ENCODE peak calls at places on chromosomes 3 and 15, in ten cellular contexts. Z is lung; F is pancreas; G is endothelial cell of umbilical vein; E is IMR-90; C is PC-3; U is GM23338; X is stomach; H is CD4-positive, CD25-positive, alpha-beta regulatory T cell; B is right atrium auricular region. V is an unnamed sample. For H3K36me3 and H3K4me1, the result is how much of the 10 kb centered on the place peaks cover.

GRCh38 chr3:98839846-98840245 is 61.6 kb downstream of the DCBLD2 start:
- DNase-seq in U (no peak), Z (no peak), E (peak), C (no peak), G (no peak), F (no peak), H (no peak), B (no peak), X (no peak), V (no peak)

GRCh38 chr3:114567774-114568173 is 273.9 kb downstream of the TIGIT start:
- DNase-seq in B (no peak), E (no peak), F (peak), Z (no peak), H (no peak), U (no peak), G (no peak), C (no peak), X (no peak), V (no peak)

GRCh38 chr15:86915811-86916331 is 836.2 kb downstream of the AGBL1 start:
- DNase-seq in F (peak), X (no peak), Z (no peak), E (peak), U (peak), G (no peak), C (peak), H (no peak), B (no peak), V (no peak)

GRCh38 chr3:18100126-18100525 is 325.0 kb downstream of the SATB1 start:
- DNase-seq in H (no peak), E (peak), X (no peak), C (peak), B (no peak), Z (no peak), F (no peak), G (no peak), U (no peak), V (no peak)

GRCh38 chr15:69729167-69729748 is 276.6 kb downstream of the RPLP1 start:
- DNase-seq in U (peak), H (peak), F (peak), E (peak), G (peak), X (peak), Z (peak), B (no peak), C (peak), V (no peak)

GRCh38 chr15:92574566-92574965 is 81.0 kb downstream of the FAM174B start:
- DNase-seq in F (no peak), B (no peak), Z (no peak), G (peak), H (no peak), X (no peak), E (no peak), C (no peak), U (no peak), V (no peak)

GRCh38 chr3:56753206-56753605 is 48.5 kb downstream of the ARHGEF3 start:
- DNase-seq in E (peak), Z (no peak), C (no peak), X (no peak), G (no peak), H (no peak), B (no peak), U (no peak), F (no peak), V (no peak)

GRCh38 chr3:188584162-188584529 is 430.2 kb downstream of the LPP start:
- DNase-seq in X (no peak), G (peak), U (peak), C (peak), E (peak), Z (no peak), F (no peak), B (no peak), H (no peak), V (no peak)

GRCh38 chr3:40800343-40800742 is 275.6 kb downstream of the ZNF621 start:
- DNase-seq in C (peak), U (peak), F (no peak), X (no peak), H (no peak), G (peak), Z (peak), B (peak), E (peak), V (no peak)

GRCh38 chr3:14839236-14839635 is 20.5 kb downstream of the FGD5 start:
- DNase-seq in G (no peak), X (no peak), F (no peak), Z (no peak), B (no peak), C (no peak), H (no peak), E (no peak), U (peak), V (no peak)

GRCh38 chr3:156497326-156497725 is 57.6 kb downstream of the SSR3 start:
- DNase-seq in C (no peak), Z (no peak), G (no peak), X (no peak), E (peak), H (no peak), F (no peak), U (no peak), B (no peak), V (no peak)

GRCh38 chr15:59096429-59096828 is 8.5 kb upstream of the CCNB2 start:
- DNase-seq in C (no peak), H (no peak), X (no peak), G (no peak), U (no peak), E (no peak), B (no peak), Z (no peak), F (no peak), V (no peak)
- H3K36me3 ChIP-seq in C (under half), H (half or more), X (half or more), G (under half), U (under half), E (under half), B (under half), Z (under half), F (half or more), V (under half)

GRCh38 chr3:72079369-72079872 is 294.5 kb upstream of the PROK2 start:
- DNase-seq in E (no peak), C (no peak), F (no peak), Z (no peak), H (no peak), G (no peak), U (no peak), B (no peak), X (no peak), V (no peak)

GRCh38 chr3:72081456-72081855 is 296.5 kb upstream of the PROK2 start:
- DNase-seq in X (no peak), U (no peak), E (no peak), C (no peak), B (no peak), G (no peak), Z (no peak), H (no peak), F (no peak), V (no peak)

GRCh38 chr3:72078661-72079368 is 293.9 kb upstream of the PROK2 start:
- DNase-seq in H (no peak), U (no peak), B (no peak), G (no peak), E (no peak), C (no peak), Z (no peak), X (no peak), F (no peak), V (no peak)

GRCh38 chr3:72080800-72081199 is 295.9 kb upstream of the PROK2 start:
- DNase-seq in F (no peak), U (no peak), E (no peak), H (no peak), X (no peak), B (no peak), G (no peak), Z (no peak), C (no peak), V (no peak)

DNA sequence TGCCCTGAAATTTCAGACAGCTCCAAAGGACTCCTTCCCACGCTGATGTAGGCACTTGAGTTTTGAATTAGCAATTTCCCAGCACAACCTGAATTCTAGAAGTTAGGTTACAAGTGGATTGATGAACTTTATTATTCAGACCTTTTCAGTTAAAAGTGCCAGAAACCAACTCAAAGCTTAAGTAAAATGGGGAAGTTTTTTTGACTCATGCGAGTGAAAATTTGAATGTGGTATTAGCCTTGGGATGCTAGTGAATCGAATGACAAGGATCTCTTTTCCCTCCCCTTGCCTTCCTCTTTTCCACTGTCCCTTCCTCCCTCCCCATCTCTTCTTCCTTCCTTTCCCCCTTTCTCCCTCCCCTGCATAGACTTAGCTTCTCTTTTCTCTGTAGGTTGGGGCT is 295.2 kb upstream of the PROK2 start:
- DNase-seq in U (no peak), E (no peak), H (no peak), X (no peak), Z (no peak), F (no peak), B (no peak), C (no peak), G (no peak), V (no peak)
- H3K4me1 ChIP-seq in U (under half), E (under half), H (under half), X (under half), Z (under half), F (under half), B (under half), C (under half), G (under half), V (under half)

DNA sequence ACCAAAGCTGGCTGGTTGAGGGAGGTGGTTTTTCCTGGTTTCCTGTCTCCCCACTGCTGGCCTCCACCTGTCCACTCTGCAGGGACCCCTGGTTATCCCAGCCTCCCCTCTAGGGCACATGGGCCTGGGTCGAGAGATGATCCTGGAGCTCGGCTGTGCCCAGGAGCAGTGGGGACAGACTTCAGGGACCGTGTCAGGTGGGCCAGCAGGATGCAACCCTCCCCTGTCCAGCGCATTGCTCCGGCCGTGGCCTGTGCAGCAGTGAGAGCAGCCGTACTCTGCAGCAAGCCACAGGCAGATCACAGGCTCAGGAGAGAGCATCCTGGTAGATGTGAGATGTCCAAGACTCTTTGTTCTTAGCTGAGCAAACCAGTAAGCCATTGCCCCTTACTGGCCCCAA is 92.5 kb upstream of the RPL32 start:
- DNase-seq in E (no peak), F (no peak), C (no peak), U (no peak), B (no peak), Z (no peak), H (no peak), X (no peak), G (no peak), V (no peak)
- H3K36me3 ChIP-seq in E (under half), F (under half), C (under half), U (under half), B (under half), Z (under half), H (half or more), X (half or more), G (under half), V (under half)

DNA sequence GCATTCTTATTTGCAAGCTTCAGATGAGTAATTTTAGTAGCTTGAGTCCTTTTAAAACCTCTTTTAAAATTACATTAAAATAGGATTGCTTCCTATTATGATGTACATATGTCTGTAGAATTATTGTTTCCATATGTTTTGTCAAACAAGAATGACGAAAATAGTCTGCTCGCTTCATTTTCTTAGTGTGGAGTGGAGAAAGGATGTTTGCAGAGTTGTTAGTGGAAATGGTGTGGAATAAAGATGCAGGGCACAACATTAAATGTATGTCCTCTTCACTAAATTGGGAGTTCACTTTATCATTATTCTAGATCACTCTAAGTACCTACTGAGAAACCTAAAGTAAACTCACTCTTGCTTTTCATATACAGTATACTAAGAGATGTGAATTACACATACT is 59.5 kb downstream of the CMSS1 start:
- DNase-seq in G (no peak), H (no peak), B (no peak), F (no peak), C (no peak), Z (no peak), X (no peak), U (no peak), E (no peak), V (no peak)
- H3K4me1 ChIP-seq in G (under half), H (under half), B (under half), F (under half), C (under half), Z (under half), X (half or more), U (under half), E (under half), V (under half)